ENCODE peak calls at places on chromosomes 16 and 17, in five cellular contexts. U is pancreas; I is breast epithelium; V is suprapubic skin; P is CD8-positive, alpha-beta T cell. W is an unnamed sample.
A peak's percentile ranks its signal among the peaks of the same experiment; 100 is the strongest.

GRCh38 chr16:82002831-82003230 is 8.4 kb downstream of the SDR42E1 start:
- DNase-seq in P (no peak), I (no peak), U (no peak), V (no peak), W (no peak)

GRCh38 chr17:56639517-56639916 is 46.0 kb downstream of the NOG start:
- DNase-seq in U (no peak), I (no peak), P (no peak), V (no peak), W (no peak)

GRCh38 chr17:57197672-57198071 is 58.7 kb upstream of the MSI2 start:
- DNase-seq in V (no peak), P (no peak), U (no peak), I (no peak), W (no peak)

GRCh38 chr17:61389670-61390478 is 9.8 kb upstream of the TBX2 start:
- DNase-seq in U (no peak), V (no peak), I (no peak), P (peak; percentile 49), W (no peak)

GRCh38 chr16:84557504-84557903 is 53.0 kb upstream of the MEAK7 start:
- DNase-seq in I (no peak), U (peak; percentile 40), P (no peak), V (no peak), W (no peak)

GRCh38 chr16:81315271-81316175 is 761 bp downstream of the GAN start:
- DNase-seq in V (peak; percentile 80), I (peak; percentile 60), P (peak; percentile 46), U (peak; percentile 77), W (peak; percentile 9)

GRCh38 chr16:80718480-80719220 is 85.7 kb downstream of the CDYL2 start:
- DNase-seq in V (no peak), I (peak; percentile 84), U (peak; percentile 78), P (no peak), W (no peak)

GRCh38 chr17:37148171-37148570 is 199.4 kb downstream of the AATF start:
- DNase-seq in V (no peak), P (no peak), I (no peak), U (no peak), W (no peak)

GRCh38 chr17:73278465-73279453 is 17.1 kb upstream of the CPSF4L start:
- DNase-seq in V (no peak), U (peak; percentile 68), P (no peak), I (peak; percentile 82), W (no peak)

GRCh38 chr16:87834668-87835473 is 34.4 kb downstream of the SLC7A5 start:
- DNase-seq in P (peak; percentile 8), V (no peak), I (no peak), U (peak; percentile 73), W (no peak)

GRCh38 chr16:89495121-89495520 is 4.8 kb upstream of the ANKRD11 start:
- DNase-seq in U (no peak), P (no peak), I (no peak), V (no peak), W (no peak)

GRCh38 chr16:2897110-2897509 is 14.1 kb downstream of the FLYWCH2 start:
- DNase-seq in U (no peak), P (no peak), I (no peak), V (no peak), W (no peak)

GRCh38 chr17:14299261-14300093 is 1.4 kb upstream of the HS3ST3B1 start:
- DNase-seq in P (peak; percentile 51), I (no peak), V (peak; percentile 86), U (peak; percentile 78), W (no peak)

GRCh38 chr17:65355246-65355645 is 206.2 kb downstream of the AXIN2 start:
- DNase-seq in P (no peak), I (no peak), U (no peak), V (no peak), W (no peak)

GRCh38 chr17:4572131-4572530 is 11.8 kb upstream of the GGT6 start:
- DNase-seq in U (no peak), I (peak; percentile 17), V (no peak), P (no peak), W (no peak)

GRCh38 chr17:74864297-74864865 is 4.7 kb upstream of the GRIN2C start:
- DNase-seq in U (peak; percentile 76), I (no peak), V (no peak), P (no peak), W (no peak)

GRCh38 chr17:63842173-63842539 is 329 bp downstream of the SMARCD2 start:
- DNase-seq in U (peak; percentile 89), I (peak; percentile 46), V (no peak), P (no peak), W (no peak)

GRCh38 chr16:56977823-56978430 is 11.4 kb upstream of the NLRC5 start:
- DNase-seq in V (no peak), I (no peak), U (no peak), P (no peak), W (no peak)

DNA sequence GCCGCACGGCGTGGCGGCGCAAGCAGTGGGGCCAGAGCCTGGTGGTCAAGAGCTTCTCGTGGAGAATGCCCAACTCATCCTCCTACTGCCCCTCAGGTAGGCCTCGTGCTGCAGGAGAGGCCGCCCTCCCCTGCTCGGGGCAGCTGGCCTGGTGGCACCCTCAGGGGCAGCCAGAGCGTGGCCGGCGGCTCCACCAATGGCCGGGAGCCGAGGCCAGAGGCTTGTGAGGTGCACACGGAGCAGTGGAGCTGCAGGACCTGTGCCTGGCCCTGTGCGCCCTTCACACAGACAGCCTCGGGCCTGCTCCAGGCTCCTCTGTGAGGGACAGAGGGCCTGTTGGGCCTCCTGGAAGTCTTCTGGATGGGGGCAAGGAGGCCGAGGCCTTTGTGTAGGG is 85.5 kb downstream of the NPIPB11 start:
- DNase-seq in U (peak; percentile 43), I (no peak), P (no peak), V (no peak), W (no peak)
- H3K27ac ChIP-seq in U (no peak overlapping the region), I (no peak overlapping the region), P (no peak overlapping the region), V (no peak overlapping the region), W (no peak overlapping the region)

GRCh38 chr16:86198201-86199118 is 299.5 kb downstream of the IRF8 start:
- DNase-seq in P (no peak), U (no peak), I (no peak), V (peak; percentile 56), W (no peak)
- H3K4me3 ChIP-seq in P (no peak overlapping the region), U (no peak overlapping the region), I (no peak overlapping the region), V (no peak overlapping the region), W (no peak overlapping the region)

DNA sequence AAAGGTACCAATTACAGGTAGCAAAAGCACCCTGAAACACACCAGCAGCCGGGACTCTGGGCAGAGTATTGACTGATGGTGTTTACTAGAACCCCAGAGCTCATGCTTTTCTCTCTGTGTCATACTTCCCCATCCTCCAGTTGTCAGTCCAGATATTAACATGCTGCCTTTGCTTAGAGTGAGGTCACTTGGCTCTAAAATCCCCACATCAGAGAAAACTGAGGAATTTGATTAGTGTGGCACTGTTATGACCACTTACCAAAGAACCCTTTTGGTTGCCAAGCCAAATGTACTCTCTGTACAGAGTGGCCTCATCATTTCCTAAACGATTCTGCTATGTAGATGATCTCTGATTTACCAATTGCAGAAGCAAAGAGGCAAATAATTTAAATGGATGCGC is 80.4 kb downstream of the ABCC12 start:
- DNase-seq in V (no peak), P (no peak), U (no peak), I (no peak), W (no peak)
- H3K4me1 ChIP-seq in V (no peaks in the 10 kb centered on the region), P (no peaks in the 10 kb centered on the region), U (no peaks in the 10 kb centered on the region), I (no peaks in the 10 kb centered on the region), W (no peaks in the 10 kb centered on the region)

DNA sequence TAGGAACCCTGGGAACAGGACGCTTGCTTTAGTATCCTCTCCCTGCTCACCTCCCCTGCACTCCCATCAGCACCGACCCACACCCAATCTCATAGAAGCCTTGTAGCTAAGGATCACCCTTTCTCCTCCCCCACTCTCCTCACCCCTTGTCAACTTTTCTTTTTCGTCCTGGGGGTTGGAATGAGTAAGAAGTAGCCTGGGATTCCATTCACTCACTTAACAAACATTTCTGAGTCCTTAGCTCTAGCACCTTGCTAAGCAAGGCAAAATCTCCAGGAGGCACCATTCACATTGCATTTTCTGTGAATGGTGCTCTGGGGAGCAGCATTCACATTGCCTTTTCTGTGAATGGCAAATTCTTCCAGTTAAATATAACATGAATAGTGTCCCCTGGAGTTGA is 1.1 kb upstream of the PGAP3 start:
- DNase-seq in P (no peak), U (no peak), V (no peak), I (no peak), W (no peak)
- H3K27ac ChIP-seq in P (no peak overlapping the region), U (peak overlapping the region; percentile 94), V (no peak overlapping the region), I (no peak overlapping the region), W (no peak overlapping the region)

GRCh38 chr16:70715113-70715711 is 29.4 kb upstream of the MTSS2 start:
- DNase-seq in I (peak; percentile 91), U (peak; percentile 91), P (no peak), V (no peak), W (peak; percentile 92)
- H3K4me3 ChIP-seq in I (peak overlapping the region; percentile 24), U (no peak overlapping the region), P (no peak overlapping the region), V (peak overlapping the region; percentile 2), W (peak overlapping the region; percentile 49)

DNA sequence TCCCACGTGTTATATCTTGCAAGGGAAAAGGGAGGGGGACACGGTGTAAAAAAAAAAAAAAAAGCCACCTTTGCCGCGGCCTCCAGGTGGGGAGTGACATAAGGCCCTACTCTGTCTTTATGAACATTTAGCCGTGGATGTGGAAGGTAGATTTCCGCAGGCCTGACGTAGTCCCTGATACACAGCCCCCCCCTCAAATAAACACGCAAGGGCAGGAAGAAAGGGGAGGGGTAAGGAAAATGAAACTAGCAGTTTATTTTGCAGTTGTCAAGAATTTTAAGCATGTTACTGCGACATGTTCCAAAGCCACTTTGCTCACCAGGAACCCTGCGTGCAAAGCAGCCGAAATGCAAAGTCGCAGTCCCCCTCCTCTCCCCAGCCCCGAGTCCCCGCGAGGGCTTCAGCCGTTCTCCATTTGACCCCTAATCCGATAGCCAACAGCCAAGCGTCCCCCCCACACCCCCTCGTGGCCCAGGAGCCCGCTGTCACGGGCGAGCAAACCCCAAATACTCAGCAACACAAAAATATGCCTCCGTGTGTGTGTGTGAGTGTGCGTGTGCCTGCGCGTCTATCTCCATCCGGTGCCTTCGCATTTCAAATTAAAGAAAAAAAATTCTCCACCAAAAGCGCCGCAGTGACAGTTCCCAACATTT is 1.2 kb downstream of the CBX4 start:
- DNase-seq in V (no peak), P (peak; percentile 49), I (no peak), U (no peak), W (no peak)
- H3K4me1 ChIP-seq in V (peaks cover 78% of the 10 kb centered on the region), P (peaks cover 75% of the 10 kb centered on the region), I (peaks cover 41% of the 10 kb centered on the region), U (peaks cover 19% of the 10 kb centered on the region), W (peaks cover 55% of the 10 kb centered on the region)

GRCh38 chr17:81402530-81402941 is 7.3 kb downstream of the BAHCC1 start:
- DNase-seq in I (no peak), V (no peak), P (no peak), U (no peak), W (no peak)
- H3K27ac ChIP-seq in I (no peak overlapping the region), V (peak overlapping the region; percentile 96), P (no peak overlapping the region), U (peak overlapping the region; percentile 17), W (peak overlapping the region; percentile 98)

GRCh38 chr17:66620528-66620927 is 214.4 kb upstream of the CACNG5 start:
- DNase-seq in I (no peak), V (no peak), U (no peak), P (no peak), W (no peak)
- H3K4me3 ChIP-seq in I (no peak overlapping the region), V (no peak overlapping the region), U (no peak overlapping the region), P (no peak overlapping the region), W (no peak overlapping the region)

W was measured in thoracic aorta.